ENCODE peak calls at places on chromosome 11, in ten cellular contexts. One of them, this sample, is unnamed.
A peak's percentile ranks its signal among the peaks of the same experiment; 100 is the strongest.

GRCh38 chr11:14746857-14747256 is 103.3 kb downstream of the PDE3B start:
- DNase-seq in bronchial epithelial cell: no peak
- DNase-seq in thoracic aorta: no peak
- DNase-seq in cardiac muscle cell: no peak
- DNase-seq in mucosa of descending colon: no peak
- DNase-seq in AG04450: no peak
- DNase-seq in MM.1S: no peak
- DNase-seq in fibroblast of mammary gland: no peak
- DNase-seq in lung: no peak
- DNase-seq in AG04449: no peak
- DNase-seq in this sample: no peak

GRCh38 chr11:11416917-11417316 is 63.9 kb upstream of the CSNK2A3 start:
- DNase-seq in MM.1S: no peak
- DNase-seq in fibroblast of mammary gland: peak; percentile 79
- DNase-seq in AG04449: no peak
- DNase-seq in AG04450: no peak
- DNase-seq in lung: no peak
- DNase-seq in mucosa of descending colon: no peak
- DNase-seq in thoracic aorta: no peak
- DNase-seq in cardiac muscle cell: no peak
- DNase-seq in bronchial epithelial cell: peak; percentile 81
- DNase-seq in this sample: no peak

GRCh38 chr11:44793350-44794090 is 66.8 kb downstream of the TSPAN18 start:
- DNase-seq in bronchial epithelial cell: no peak
- DNase-seq in thoracic aorta: no peak
- DNase-seq in mucosa of descending colon: no peak
- DNase-seq in MM.1S: no peak
- DNase-seq in cardiac muscle cell: peak; percentile 60
- DNase-seq in fibroblast of mammary gland: no peak
- DNase-seq in AG04449: no peak
- DNase-seq in AG04450: no peak
- DNase-seq in lung: no peak
- DNase-seq in this sample: no peak

GRCh38 chr11:76448506-76448905 is 3.7 kb downstream of the EMSY start:
- DNase-seq in cardiac muscle cell: no peak
- DNase-seq in thoracic aorta: no peak
- DNase-seq in bronchial epithelial cell: no peak
- DNase-seq in mucosa of descending colon: no peak
- DNase-seq in MM.1S: no peak
- DNase-seq in lung: no peak
- DNase-seq in AG04449: no peak
- DNase-seq in AG04450: no peak
- DNase-seq in fibroblast of mammary gland: no peak
- DNase-seq in this sample: no peak

GRCh38 chr11:17463795-17464194 is 12.8 kb downstream of the ABCC8 start:
- DNase-seq in cardiac muscle cell: no peak
- DNase-seq in bronchial epithelial cell: no peak
- DNase-seq in fibroblast of mammary gland: no peak
- DNase-seq in AG04450: no peak
- DNase-seq in thoracic aorta: no peak
- DNase-seq in lung: no peak
- DNase-seq in mucosa of descending colon: no peak
- DNase-seq in MM.1S: no peak
- DNase-seq in AG04449: no peak
- DNase-seq in this sample: no peak

GRCh38 chr11:14764213-14764898 is 120.8 kb downstream of the PDE3B start:
- DNase-seq in lung: no peak
- DNase-seq in cardiac muscle cell: no peak
- DNase-seq in AG04449: no peak
- DNase-seq in MM.1S: no peak
- DNase-seq in AG04450: no peak
- DNase-seq in bronchial epithelial cell: no peak
- DNase-seq in thoracic aorta: no peak
- DNase-seq in fibroblast of mammary gland: no peak
- DNase-seq in mucosa of descending colon: no peak
- DNase-seq in this sample: no peak

GRCh38 chr11:64564947-64565889 is 25.8 kb upstream of the SLC22A12 start:
- DNase-seq in mucosa of descending colon: no peak
- DNase-seq in thoracic aorta: no peak
- DNase-seq in bronchial epithelial cell: no peak
- DNase-seq in lung: no peak
- DNase-seq in AG04450: no peak
- DNase-seq in cardiac muscle cell: peak; percentile 23
- DNase-seq in MM.1S: no peak
- DNase-seq in fibroblast of mammary gland: no peak
- DNase-seq in AG04449: no peak
- DNase-seq in this sample: no peak

GRCh38 chr11:120239713-120240640 is at the start of gene POU2F3:
- DNase-seq in AG04449: no peak
- DNase-seq in lung: no peak
- DNase-seq in mucosa of descending colon: no peak
- DNase-seq in MM.1S: no peak
- DNase-seq in fibroblast of mammary gland: no peak
- DNase-seq in bronchial epithelial cell: no peak
- DNase-seq in cardiac muscle cell: peak; percentile 49
- DNase-seq in thoracic aorta: no peak
- DNase-seq in AG04450: no peak
- DNase-seq in this sample: no peak

GRCh38 chr11:69220581-69221051 is 64.9 kb downstream of the SMIM38 start:
- DNase-seq in bronchial epithelial cell: no peak
- DNase-seq in MM.1S: no peak
- DNase-seq in AG04449: no peak
- DNase-seq in cardiac muscle cell: no peak
- DNase-seq in thoracic aorta: no peak
- DNase-seq in mucosa of descending colon: no peak
- DNase-seq in AG04450: no peak
- DNase-seq in lung: no peak
- DNase-seq in fibroblast of mammary gland: peak; percentile 8
- DNase-seq in this sample: no peak

GRCh38 chr11:3434976-3435375 is 56.0 kb upstream of the ZNF195 start:
- DNase-seq in AG04449: no peak
- DNase-seq in fibroblast of mammary gland: no peak
- DNase-seq in bronchial epithelial cell: no peak
- DNase-seq in cardiac muscle cell: no peak
- DNase-seq in lung: no peak
- DNase-seq in MM.1S: no peak
- DNase-seq in AG04450: no peak
- DNase-seq in mucosa of descending colon: no peak
- DNase-seq in thoracic aorta: no peak
- DNase-seq in this sample: no peak

GRCh38 chr11:132395434-132395833 is 1025.0 kb downstream of the NTM start:
- DNase-seq in mucosa of descending colon: no peak
- DNase-seq in lung: no peak
- DNase-seq in AG04449: no peak
- DNase-seq in MM.1S: no peak
- DNase-seq in fibroblast of mammary gland: no peak
- DNase-seq in thoracic aorta: no peak
- DNase-seq in cardiac muscle cell: no peak
- DNase-seq in AG04450: no peak
- DNase-seq in bronchial epithelial cell: no peak
- DNase-seq in this sample: no peak

GRCh38 chr11:132106336-132106982 is 736.0 kb downstream of the NTM start:
- DNase-seq in bronchial epithelial cell: peak; percentile 28
- DNase-seq in lung: no peak
- DNase-seq in AG04450: no peak
- DNase-seq in thoracic aorta: no peak
- DNase-seq in AG04449: no peak
- DNase-seq in MM.1S: no peak
- DNase-seq in mucosa of descending colon: no peak
- DNase-seq in cardiac muscle cell: no peak
- DNase-seq in fibroblast of mammary gland: no peak
- DNase-seq in this sample: peak; percentile 54

GRCh38 chr11:117096140-117096972 is 1.9 kb downstream of the SIK3 start:
- DNase-seq in cardiac muscle cell: peak; percentile 62
- DNase-seq in mucosa of descending colon: no peak
- DNase-seq in MM.1S: peak; percentile 55
- DNase-seq in thoracic aorta: no peak
- DNase-seq in AG04450: no peak
- DNase-seq in fibroblast of mammary gland: no peak
- DNase-seq in lung: no peak
- DNase-seq in bronchial epithelial cell: no peak
- DNase-seq in AG04449: no peak
- DNase-seq in this sample: no peak

GRCh38 chr11:40187092-40187403 is 1272.4 kb downstream of the LRRC4C start:
- DNase-seq in fibroblast of mammary gland: no peak
- DNase-seq in lung: no peak
- DNase-seq in cardiac muscle cell: peak; percentile 13
- DNase-seq in MM.1S: no peak
- DNase-seq in thoracic aorta: no peak
- DNase-seq in mucosa of descending colon: no peak
- DNase-seq in AG04450: no peak
- DNase-seq in bronchial epithelial cell: no peak
- DNase-seq in AG04449: no peak
- DNase-seq in this sample: no peak

GRCh38 chr11:124872741-124873140 is 7.5 kb downstream of the ROBO3 start:
- DNase-seq in fibroblast of mammary gland: no peak
- DNase-seq in thoracic aorta: no peak
- DNase-seq in AG04449: no peak
- DNase-seq in MM.1S: no peak
- DNase-seq in lung: no peak
- DNase-seq in cardiac muscle cell: no peak
- DNase-seq in AG04450: no peak
- DNase-seq in bronchial epithelial cell: no peak
- DNase-seq in mucosa of descending colon: no peak
- DNase-seq in this sample: no peak

GRCh38 chr11:34309970-34310369 is 47.8 kb downstream of the ABTB2 start:
- DNase-seq in bronchial epithelial cell: no peak
- DNase-seq in AG04450: no peak
- DNase-seq in cardiac muscle cell: no peak
- DNase-seq in thoracic aorta: no peak
- DNase-seq in MM.1S: no peak
- DNase-seq in lung: no peak
- DNase-seq in AG04449: no peak
- DNase-seq in mucosa of descending colon: no peak
- DNase-seq in fibroblast of mammary gland: no peak
- DNase-seq in this sample: no peak

GRCh38 chr11:1123970-1124369 is 33.8 kb upstream of the MUC5AC start:
- DNase-seq in cardiac muscle cell: no peak
- DNase-seq in AG04450: no peak
- DNase-seq in MM.1S: no peak
- DNase-seq in fibroblast of mammary gland: no peak
- DNase-seq in mucosa of descending colon: no peak
- DNase-seq in bronchial epithelial cell: no peak
- DNase-seq in lung: no peak
- DNase-seq in thoracic aorta: no peak
- DNase-seq in AG04449: no peak
- DNase-seq in this sample: no peak
- H3K4me3 ChIP-seq in cardiac muscle cell: no peak overlapping the region
- H3K4me3 ChIP-seq in AG04450: no peak overlapping the region
- H3K4me3 ChIP-seq in MM.1S: no peak overlapping the region
- H3K4me3 ChIP-seq in fibroblast of mammary gland: no peak overlapping the region
- H3K4me3 ChIP-seq in mucosa of descending colon: no peak overlapping the region
- H3K4me3 ChIP-seq in bronchial epithelial cell: no peak overlapping the region
- H3K4me3 ChIP-seq in lung: no peak overlapping the region
- H3K4me3 ChIP-seq in thoracic aorta: no peak overlapping the region
- H3K4me3 ChIP-seq in AG04449: no peak overlapping the region
- H3K4me3 ChIP-seq in this sample: no peak overlapping the region

GRCh38 chr11:61000426-61000825 is 28.9 kb downstream of the CD6 start:
- DNase-seq in mucosa of descending colon: no peak
- DNase-seq in thoracic aorta: no peak
- DNase-seq in lung: no peak
- DNase-seq in cardiac muscle cell: no peak
- DNase-seq in bronchial epithelial cell: no peak
- DNase-seq in AG04449: no peak
- DNase-seq in AG04450: no peak
- DNase-seq in MM.1S: no peak
- DNase-seq in fibroblast of mammary gland: no peak
- DNase-seq in this sample: no peak
- TF ChIP-seq CTCF in mucosa of descending colon: no peak
- TF ChIP-seq CTCF in thoracic aorta: no peak
- TF ChIP-seq CTCF in lung: no peak
- TF ChIP-seq CTCF in cardiac muscle cell: no peak
- TF ChIP-seq CTCF in bronchial epithelial cell: no peak
- TF ChIP-seq CTCF in AG04449: no peak
- TF ChIP-seq CTCF in AG04450: no peak
- TF ChIP-seq CTCF in MM.1S: no peak
- TF ChIP-seq CTCF in fibroblast of mammary gland: no peak
- TF ChIP-seq CTCF in this sample: no peak

GRCh38 chr11:67410369-67410831 is 5.1 kb upstream of the CARNS1 start:
- DNase-seq in thoracic aorta: no peak
- DNase-seq in mucosa of descending colon: peak; percentile 54
- DNase-seq in AG04449: no peak
- DNase-seq in MM.1S: no peak
- DNase-seq in bronchial epithelial cell: no peak
- DNase-seq in cardiac muscle cell: no peak
- DNase-seq in AG04450: no peak
- DNase-seq in fibroblast of mammary gland: no peak
- DNase-seq in lung: no peak
- DNase-seq in this sample: no peak
- H3K4me3 ChIP-seq in thoracic aorta: no peak overlapping the region
- H3K4me3 ChIP-seq in mucosa of descending colon: no peak overlapping the region
- H3K4me3 ChIP-seq in AG04449: no peak overlapping the region
- H3K4me3 ChIP-seq in MM.1S: no peak overlapping the region
- H3K4me3 ChIP-seq in bronchial epithelial cell: no peak overlapping the region
- H3K4me3 ChIP-seq in cardiac muscle cell: no peak overlapping the region
- H3K4me3 ChIP-seq in AG04450: no peak overlapping the region
- H3K4me3 ChIP-seq in fibroblast of mammary gland: no peak overlapping the region
- H3K4me3 ChIP-seq in lung: no peak overlapping the region
- H3K4me3 ChIP-seq in this sample: no peak overlapping the region

DNA sequence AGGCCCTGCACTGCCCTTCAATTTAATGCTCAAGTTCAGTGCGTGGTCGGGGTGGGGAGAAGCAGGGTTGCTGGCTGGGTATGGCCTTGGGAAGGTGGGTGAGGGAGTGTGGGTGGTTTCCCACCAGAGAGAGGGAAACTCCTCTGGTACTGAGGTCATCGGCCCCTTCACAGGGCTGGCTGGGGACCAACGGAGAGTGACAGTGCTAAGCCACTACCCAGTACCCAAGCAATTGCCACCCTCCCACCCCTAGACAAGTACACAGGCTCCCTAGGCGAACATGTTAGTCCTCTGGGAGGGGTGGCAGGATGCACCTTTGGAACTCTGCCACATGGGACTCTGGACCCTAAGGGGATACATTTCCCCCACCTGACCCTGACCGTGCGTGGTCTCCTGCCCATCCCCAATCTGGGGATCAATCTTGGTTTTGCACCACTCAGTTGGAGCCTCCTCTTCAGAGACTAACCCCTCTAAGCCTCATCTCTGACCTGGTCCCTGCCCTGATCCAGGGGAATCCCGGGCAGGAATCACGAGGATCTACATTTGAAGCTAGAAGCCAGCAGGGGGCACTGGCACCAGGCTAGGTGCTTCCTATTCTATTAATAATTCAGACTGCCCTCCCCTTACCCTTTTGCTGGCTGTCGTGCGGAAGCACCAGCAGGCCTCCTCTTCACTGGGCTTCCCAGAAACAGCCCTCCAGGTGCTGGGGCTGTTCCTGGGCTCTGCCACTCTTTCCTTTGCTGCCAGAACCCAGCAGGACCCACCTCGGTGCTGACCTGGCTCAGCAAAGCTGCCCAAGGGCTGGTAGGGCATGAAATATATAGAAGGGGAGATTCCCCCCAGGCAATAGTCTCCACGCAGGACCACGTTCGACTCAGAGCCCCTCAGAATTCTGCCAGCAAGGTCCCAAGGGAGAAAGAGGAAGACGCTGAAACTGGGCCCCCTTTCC is 377.7 kb downstream of the TENM4 start:
- DNase-seq in mucosa of descending colon: no peak
- DNase-seq in thoracic aorta: no peak
- DNase-seq in AG04450: no peak
- DNase-seq in bronchial epithelial cell: peak; percentile 33
- DNase-seq in MM.1S: no peak
- DNase-seq in cardiac muscle cell: peak; percentile 86
- DNase-seq in lung: no peak
- DNase-seq in fibroblast of mammary gland: peak; percentile 49
- DNase-seq in AG04449: no peak
- DNase-seq in this sample: peak; percentile 15
- TF ChIP-seq CTCF in mucosa of descending colon: no peak
- TF ChIP-seq CTCF in thoracic aorta: peak; percentile 35
- TF ChIP-seq CTCF in AG04450: peak; percentile 60
- TF ChIP-seq CTCF in bronchial epithelial cell: peak; percentile 81
- TF ChIP-seq CTCF in MM.1S: no peak
- TF ChIP-seq CTCF in cardiac muscle cell: peak; percentile 66
- TF ChIP-seq CTCF in lung: no peak
- TF ChIP-seq CTCF in fibroblast of mammary gland: peak; percentile 53
- TF ChIP-seq CTCF in AG04449: peak; percentile 60
- TF ChIP-seq CTCF in this sample: peak; percentile 70

This sample was measured in LNCaP clone FGC.